ENCODE peak calls at places on chromosomes 6 and 20, in four cellular contexts. O, P, R and D are unnamed samples.

GRCh38 chr6:3518356-3518841 is 61.5 kb upstream of the SLC22A23 start:
- DNase-seq in O (peak; percentile 44), P (no peak), R (no peak), D (peak; percentile 37)

GRCh38 chr6:4518506-4518905 is 257.7 kb upstream of the CDYL start:
- DNase-seq in O (no peak), P (no peak), R (no peak), D (no peak)

GRCh38 chr6:142014515-142014914 is 118.2 kb upstream of the GJE1 start:
- DNase-seq in O (no peak), P (no peak), R (no peak), D (peak; percentile 79)

GRCh38 chr6:12813321-12813720 is 96.8 kb downstream of the PHACTR1 start:
- DNase-seq in O (no peak), P (no peak), R (no peak), D (no peak)

GRCh38 chr6:167742719-167743303 is 83.9 kb upstream of the AFDN start:
- DNase-seq in O (peak; percentile 97), P (no peak), R (no peak), D (peak; percentile 0)

GRCh38 chr6:163825033-163825432 is 410.5 kb downstream of the QKI start:
- DNase-seq in O (no peak), P (no peak), R (no peak), D (no peak)

GRCh38 chr20:53865905-53866786 is 204.2 kb downstream of the BCAS1 start:
- DNase-seq in O (peak; percentile 59), P (no peak), R (peak; percentile 19), D (no peak)

GRCh38 chr20:21513181-21513663 is 642 bp downstream of the NKX2-2 start:
- DNase-seq in O (no peak), P (no peak), R (peak; percentile 33), D (no peak)

GRCh38 chr6:168905451-168906090 is 348.1 kb downstream of the THBS2 start:
- DNase-seq in O (no peak), P (no peak), R (no peak), D (no peak)

GRCh38 chr6:20817806-20818320 is 283.6 kb downstream of the CDKAL1 start:
- DNase-seq in O (no peak), P (no peak), R (no peak), D (no peak)

GRCh38 chr6:34230653-34231351 is 5.9 kb upstream of the HMGA1 start:
- DNase-seq in O (no peak), P (no peak), R (no peak), D (no peak)

GRCh38 chr6:52574709-52575489 is 2.0 kb downstream of the TRAM2 start:
- DNase-seq in O (no peak), P (peak; percentile 69), R (no peak), D (no peak)

GRCh38 chr6:43883698-43884659 is 114.0 kb downstream of the VEGFA start:
- DNase-seq in O (no peak), P (no peak), R (no peak), D (no peak)

GRCh38 chr6:68778356-68779020 is 143.4 kb downstream of the ADGRB3 start:
- DNase-seq in O (peak; percentile 11), P (peak; percentile 50), R (peak; percentile 30), D (no peak)

GRCh38 chr6:22149501-22150490 is 147.0 kb downstream of the PRL start:
- DNase-seq in O (no peak), P (no peak), R (peak; percentile 62), D (no peak)

GRCh38 chr6:140354296-140354695 is 979.8 kb upstream of the CITED2 start:
- DNase-seq in O (no peak), P (no peak), R (no peak), D (no peak)

GRCh38 chr6:127902933-127903332 is 2.1 kb upstream of the THEMIS start:
- DNase-seq in O (no peak), P (no peak), R (no peak), D (no peak)

GRCh38 chr6:160348552-160349441 is 619 bp downstream of the SLC22A3 start:
- DNase-seq in O (peak; percentile 87), P (no peak), R (peak; percentile 27), D (no peak)

GRCh38 chr20:49349078-49349477 is 71.2 kb upstream of the ZNFX1 start:
- DNase-seq in O (no peak), P (no peak), R (no peak), D (no peak)

GRCh38 chr6:52157301-52157930 is 28.8 kb upstream of the IL17A start:
- DNase-seq in O (no peak), P (no peak), R (no peak), D (no peak)

GRCh38 chr6:124535746-124536145 is 426.5 kb upstream of the RNF217 start:
- DNase-seq in O (no peak), P (no peak), R (no peak), D (no peak)

GRCh38 chr6:24933868-24934401 is 1.8 kb downstream of the RIPOR2 start:
- DNase-seq in O (peak; percentile 43), P (peak; percentile 56), R (peak; percentile 12), D (peak; percentile 57)

GRCh38 chr20:33835773-33836172 is 24.6 kb downstream of the CHMP4B start:
- DNase-seq in O (no peak), P (no peak), R (no peak), D (no peak)

GRCh38 chr6:33171889-33172203 is 20.4 kb downstream of the COL11A2 start:
- DNase-seq in O (no peak), P (no peak), R (no peak), D (no peak)

GRCh38 chr6:35048031-35048613 is 93.0 kb downstream of the TCP11 start:
- DNase-seq in O (no peak), P (no peak), R (peak; percentile 19), D (no peak)

GRCh38 chr6:168690271-168690670 is 249.3 kb downstream of the SMOC2 start:
- DNase-seq in O (no peak), P (no peak), R (no peak), D (no peak)

GRCh38 chr20:23156170-23156841 is 70.2 kb upstream of the CD93 start:
- DNase-seq in O (peak; percentile 50), P (peak; percentile 62), R (no peak), D (peak; percentile 78)

GRCh38 chr6:26554669-26555504 is 16.7 kb downstream of the HMGN4 start:
- DNase-seq in O (peak; percentile 69), P (no peak), R (no peak), D (no peak)

GRCh38 chr6:50649086-50649485 is 64.2 kb upstream of the TFAP2D start:
- DNase-seq in O (no peak), P (no peak), R (no peak), D (no peak)

GRCh38 chr6:28880894-28881780 is 42.6 kb downstream of the TRIM27 start:
- DNase-seq in O (peak; percentile 82), P (peak; percentile 74), R (peak; percentile 66), D (peak; percentile 62)

GRCh38 chr20:38961530-38962043 is 557 bp upstream of the DHX35 start:
- DNase-seq in O (no peak), P (no peak), R (no peak), D (no peak)

GRCh38 chr6:393391-394221 is 2.1 kb downstream of the IRF4 start:
- DNase-seq in O (no peak), P (no peak), R (no peak), D (no peak)

GRCh38 chr20:49888341-49889244 is 26.7 kb downstream of the SPATA2 start:
- DNase-seq in O (peak; percentile 69), P (peak; percentile 78), R (peak; percentile 85), D (peak; percentile 21)

DNA sequence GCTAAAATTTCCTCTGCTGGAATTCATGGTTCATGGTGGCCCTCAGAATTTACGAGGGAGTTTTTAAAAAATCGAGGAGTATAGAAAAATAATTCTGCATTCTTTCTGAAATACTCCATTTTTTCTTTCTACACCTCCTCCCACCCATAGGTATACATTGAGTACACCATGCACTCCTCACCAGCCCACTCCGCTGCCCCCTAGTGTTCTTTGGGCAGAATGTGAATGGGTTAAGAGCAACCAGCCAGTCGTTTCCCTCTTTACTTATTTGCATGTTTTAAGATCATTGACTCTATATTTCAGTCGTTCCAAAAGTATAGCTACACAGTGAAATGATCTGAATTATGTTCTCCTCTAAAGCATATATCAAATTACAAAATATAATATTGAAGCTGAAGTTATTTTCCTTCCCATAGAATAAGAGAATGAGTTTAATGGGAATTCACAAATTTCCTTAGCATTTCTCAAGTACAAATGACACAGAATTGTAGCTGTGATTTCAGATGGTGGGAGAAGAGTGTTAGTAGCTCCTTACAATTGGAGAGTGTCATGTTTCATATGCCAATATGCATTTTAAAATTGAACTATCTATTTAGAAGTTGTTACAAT is 977.7 kb upstream of the SLC35B3 start:
- DNase-seq in O (peak; percentile 41), P (no peak), R (peak; percentile 35), D (peak; percentile 34)
- TF ChIP-seq ELF1 in O (no peak), P (no peak), R (no peak), D (no peak)

DNA sequence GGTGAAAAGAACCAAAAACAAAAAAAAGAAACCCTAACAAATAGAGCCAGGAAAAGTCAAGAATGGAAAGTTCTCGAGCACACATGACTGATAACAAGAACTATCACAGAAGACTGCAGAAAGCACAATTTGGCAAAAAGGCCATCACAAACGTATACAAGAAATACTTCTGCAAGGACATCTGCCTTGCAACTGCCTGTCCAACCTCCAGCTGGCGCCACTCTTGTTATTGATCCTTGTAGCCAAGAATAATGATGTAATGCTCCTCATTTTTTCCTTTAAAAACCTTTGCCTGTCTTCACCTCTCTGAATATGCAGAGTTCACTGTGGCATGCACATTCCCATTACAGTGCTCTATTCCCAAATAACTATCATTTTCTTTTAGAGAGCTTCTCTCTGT is 87.9 kb upstream of the BMP5 start:
- DNase-seq in O (peak; percentile 6), P (no peak), R (no peak), D (peak; percentile 18)
- TF ChIP-seq ELF1 in O (no peak), P (no peak), R (no peak), D (no peak)

GRCh38 chr6:38141045-38141444 is 321.5 kb downstream of the ZFAND3 start:
- DNase-seq in O (peak; percentile 18), P (no peak), R (no peak), D (no peak)

GRCh38 chr6:38138374-38138773 is 318.8 kb downstream of the ZFAND3 start:
- DNase-seq in O (no peak), P (no peak), R (no peak), D (no peak)

GRCh38 chr6:38136547-38136946 is 317.0 kb downstream of the ZFAND3 start:
- DNase-seq in O (no peak), P (no peak), R (no peak), D (no peak)

GRCh38 chr6:38134704-38135088 is 315.2 kb downstream of the ZFAND3 start:
- DNase-seq in O (no peak), P (no peak), R (no peak), D (no peak)

GRCh38 chr6:38137609-38138008 is 318.1 kb downstream of the ZFAND3 start:
- DNase-seq in O (no peak), P (no peak), R (no peak), D (no peak)
- TF ChIP-seq ELF1 in O (no peak), P (no peak), R (no peak), D (no peak)

DNA sequence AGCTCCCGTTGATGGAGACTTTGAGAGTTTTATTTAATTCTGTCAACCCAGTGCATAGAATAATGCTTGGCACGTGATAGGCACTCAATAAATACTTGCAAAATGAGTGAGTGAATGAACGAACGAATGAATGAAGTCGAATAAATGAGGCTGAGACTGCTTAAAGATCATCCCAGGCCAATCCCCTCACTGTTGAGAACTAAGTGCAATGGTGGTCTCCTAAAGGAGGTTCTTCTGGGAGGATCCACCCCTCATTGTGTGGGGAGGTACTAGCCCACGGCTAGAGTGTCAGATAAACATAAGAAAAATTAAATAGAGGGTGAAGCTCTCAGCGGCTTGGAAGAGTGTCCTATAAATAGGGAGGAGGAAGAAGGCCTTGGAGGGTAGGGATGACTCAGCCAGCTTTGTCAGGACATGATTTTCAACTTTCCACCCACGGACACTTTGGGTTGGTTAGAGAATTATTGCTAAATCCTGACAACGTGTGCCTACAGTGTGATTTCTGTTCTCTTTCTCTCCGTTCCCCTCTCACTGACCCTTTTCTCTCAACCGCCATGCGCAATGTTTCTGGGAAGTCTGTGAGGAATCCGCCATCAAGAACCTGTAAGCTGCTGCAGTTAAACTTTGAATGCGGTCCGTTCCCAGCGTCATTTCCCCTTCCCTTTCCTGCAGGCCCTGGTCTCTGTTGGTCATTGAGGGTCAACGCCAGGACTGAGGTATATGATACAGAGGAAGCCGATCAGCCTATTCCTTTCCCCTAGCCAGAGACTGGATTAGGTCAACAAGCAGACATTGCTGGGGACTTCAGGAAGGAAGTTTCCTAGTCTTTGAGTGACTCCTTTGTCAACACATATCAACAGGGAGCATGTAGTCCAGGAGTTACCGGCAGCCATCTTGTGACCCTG is 179.2 kb upstream of the JARID2 start:
- DNase-seq in O (no peak), P (peak; percentile 76), R (no peak), D (no peak)
- TF ChIP-seq ELF1 in O (no peak), P (no peak), R (no peak), D (no peak)